ENCODE peak calls at places on chromosomes 5 and 9, in nine cellular contexts. H is foreskin fibroblast; Y is MM.1S; F is fibroblast of lung; A is GM23248; M is GM12878; U is effector memory CD4-positive, alpha-beta T cell; Q is CD4-positive, CD25-positive, alpha-beta regulatory T cell; C is choroid plexus epithelial cell. J is an unnamed sample.

GRCh38 chr5:157198277-157199058 is 17.8 kb downstream of the ITK start:
- DNase-seq in H (no peak), Y (no peak), F (no peak), A (no peak), M (no peak), U (peak), Q (peak), C (no peak), J (no peak)

GRCh38 chr5:139383275-139383992 is at the start of gene SLC23A1:
- DNase-seq in H (peak), Y (no peak), F (no peak), A (peak), M (no peak), U (no peak), Q (no peak), C (no peak), J (no peak)

GRCh38 chr9:76692448-76693129 is 71.6 kb upstream of the PCA3 start:
- DNase-seq in H (no peak), Y (no peak), F (no peak), A (no peak), M (no peak), U (no peak), Q (no peak), C (no peak), J (no peak)

GRCh38 chr9:119861801-119862200 is 492.6 kb upstream of the BRINP1 start:
- DNase-seq in H (no peak), Y (no peak), F (no peak), A (no peak), M (no peak), U (no peak), Q (no peak), C (no peak), J (peak)

GRCh38 chr9:126915281-126915816 is 767 bp downstream of the RALGPS1 start:
- DNase-seq in H (no peak), Y (peak), F (no peak), A (peak), M (no peak), U (peak), Q (peak), C (no peak), J (no peak)

GRCh38 chr9:99071313-99072039 is 33.4 kb upstream of the TGFBR1 start:
- DNase-seq in H (no peak), Y (no peak), F (no peak), A (peak), M (no peak), U (no peak), Q (no peak), C (peak), J (no peak)

GRCh38 chr9:134099123-134099761 is 31.4 kb upstream of the BRD3 start:
- DNase-seq in H (peak), Y (peak), F (peak), A (peak), M (peak), U (peak), Q (peak), C (peak), J (peak)

GRCh38 chr5:148681157-148682131 is 27.1 kb upstream of the HTR4 start:
- DNase-seq in H (no peak), Y (no peak), F (no peak), A (no peak), M (no peak), U (no peak), Q (no peak), C (no peak), J (no peak)

GRCh38 chr5:93607367-93608258 is 24.6 kb downstream of the NR2F1 start:
- DNase-seq in H (peak), Y (peak), F (peak), A (peak), M (no peak), U (no peak), Q (peak), C (peak), J (peak)

GRCh38 chr9:114694146-114694545 is 12.2 kb upstream of the TEX48 start:
- DNase-seq in H (no peak), Y (no peak), F (no peak), A (peak), M (no peak), U (no peak), Q (no peak), C (no peak), J (peak)

GRCh38 chr9:18261143-18261542 is 212.8 kb upstream of the ADAMTSL1 start:
- DNase-seq in H (peak), Y (no peak), F (peak), A (no peak), M (no peak), U (no peak), Q (no peak), C (peak), J (no peak)

GRCh38 chr5:167167191-167167590 is 1124.3 kb upstream of the WWC1 start:
- DNase-seq in H (peak), Y (no peak), F (no peak), A (no peak), M (no peak), U (no peak), Q (no peak), C (no peak), J (no peak)

GRCh38 chr5:176535655-176536131 is 1.5 kb downstream of the RNF44 start:
- DNase-seq in H (peak), Y (no peak), F (no peak), A (peak), M (no peak), U (no peak), Q (no peak), C (no peak), J (no peak)

GRCh38 chr9:126938332-126938731 is 23.8 kb downstream of the RALGPS1 start:
- DNase-seq in H (no peak), Y (no peak), F (no peak), A (peak), M (no peak), U (no peak), Q (no peak), C (no peak), J (no peak)

GRCh38 chr5:58912102-58912501 is 329.2 kb downstream of the RAB3C start:
- DNase-seq in H (no peak), Y (no peak), F (no peak), A (no peak), M (no peak), U (no peak), Q (no peak), C (no peak), J (no peak)

GRCh38 chr5:112006721-112007120 is 249.7 kb upstream of the NREP start:
- DNase-seq in H (peak), Y (no peak), F (peak), A (peak), M (no peak), U (no peak), Q (no peak), C (peak), J (peak)

GRCh38 chr9:83639266-83639665 is 16.3 kb downstream of the IDNK start:
- DNase-seq in H (no peak), Y (no peak), F (no peak), A (no peak), M (no peak), U (no peak), Q (no peak), C (no peak), J (no peak)

GRCh38 chr9:123548749-123549545 is 192.9 kb downstream of the CRB2 start:
- DNase-seq in H (no peak), Y (no peak), F (no peak), A (no peak), M (no peak), U (no peak), Q (no peak), C (no peak), J (no peak)

GRCh38 chr5:23727271-23727670 is 219.9 kb downstream of the PRDM9 start:
- DNase-seq in H (no peak), Y (no peak), F (no peak), A (no peak), M (no peak), U (no peak), Q (no peak), C (no peak), J (no peak)

GRCh38 chr5:83927140-83927733 is 206.6 kb upstream of the HAPLN1 start:
- DNase-seq in H (peak), Y (peak), F (peak), A (peak), M (no peak), U (no peak), Q (no peak), C (peak), J (peak)

GRCh38 chr5:90356612-90357011 is 52.9 kb downstream of the CETN3 start:
- DNase-seq in H (no peak), Y (no peak), F (peak), A (peak), M (no peak), U (no peak), Q (no peak), C (peak), J (peak)

GRCh38 chr5:113675166-113675565 is 161.7 kb downstream of the YTHDC2 start:
- DNase-seq in H (no peak), Y (no peak), F (no peak), A (no peak), M (no peak), U (no peak), Q (no peak), C (no peak), J (no peak)

GRCh38 chr9:89453452-89453851 is 44.5 kb downstream of the SEMA4D start:
- DNase-seq in H (no peak), Y (no peak), F (no peak), A (no peak), M (no peak), U (no peak), Q (no peak), C (no peak), J (no peak)

GRCh38 chr9:111909444-111909843 is 12.8 kb downstream of the UGCG start:
- DNase-seq in H (no peak), Y (no peak), F (no peak), A (no peak), M (no peak), U (no peak), Q (no peak), C (no peak), J (no peak)

GRCh38 chr9:99851028-99851822 is 29.5 kb downstream of the NR4A3 start:
- DNase-seq in H (no peak), Y (peak), F (no peak), A (no peak), M (peak), U (peak), Q (peak), C (no peak), J (no peak)

GRCh38 chr9:20872340-20872977 is 159.0 kb downstream of the HACD4 start:
- DNase-seq in H (peak), Y (no peak), F (peak), A (peak), M (no peak), U (no peak), Q (no peak), C (peak), J (peak)

GRCh38 chr9:14314424-14314928 is 535 bp upstream of the NFIB start:
- DNase-seq in H (peak), Y (peak), F (peak), A (peak), M (no peak), U (no peak), Q (no peak), C (peak), J (peak)

GRCh38 chr5:154767537-154767936 is 12.4 kb downstream of the LARP1 start:
- DNase-seq in H (peak), Y (no peak), F (no peak), A (peak), M (no peak), U (no peak), Q (no peak), C (no peak), J (no peak)
- H3K4me3 ChIP-seq in H (no peak), Y (no peak), F (no peak), A (no peak), M (peak), U (no peak), Q (peak), C (no peak), J (no peak)

GRCh38 chr5:67222243-67223033 is 25.8 kb upstream of the CD180 start:
- DNase-seq in H (no peak), Y (no peak), F (no peak), A (no peak), M (no peak), U (no peak), Q (no peak), C (no peak), J (no peak)
- H3K4me3 ChIP-seq in H (no peak), Y (no peak), F (no peak), A (no peak), M (no peak), U (no peak), Q (peak), C (no peak), J (no peak)

GRCh38 chr9:122219856-122220672 is 8.7 kb downstream of the LHX6 start:
- DNase-seq in H (peak), Y (no peak), F (peak), A (peak), M (no peak), U (no peak), Q (no peak), C (no peak), J (peak)
- H3K4me3 ChIP-seq in H (no peak), Y (no peak), F (no peak), A (peak), M (no peak), U (peak), Q (no peak), C (no peak), J (no peak)

GRCh38 chr5:133309166-133309791 is 257.5 kb downstream of the HSPA4 start:
- DNase-seq in H (no peak), Y (no peak), F (no peak), A (no peak), M (no peak), U (no peak), Q (no peak), C (no peak), J (no peak)
- H3K4me3 ChIP-seq in H (no peak), Y (no peak), F (no peak), A (no peak), M (no peak), U (no peak), Q (no peak), C (no peak), J (no peak)

GRCh38 chr5:151740958-151741373 is 17.5 kb downstream of the ATOX1 start:
- DNase-seq in H (peak), Y (no peak), F (peak), A (peak), M (no peak), U (no peak), Q (no peak), C (peak), J (peak)

GRCh38 chr5:151739939-151740335 is 18.5 kb downstream of the ATOX1 start:
- DNase-seq in H (peak), Y (no peak), F (peak), A (peak), M (no peak), U (no peak), Q (no peak), C (peak), J (peak)

GRCh38 chr5:151739395-151739794 is 19.0 kb downstream of the ATOX1 start:
- DNase-seq in H (peak), Y (no peak), F (no peak), A (peak), M (no peak), U (no peak), Q (no peak), C (peak), J (no peak)

GRCh38 chr5:151741678-151742423 is 16.6 kb downstream of the ATOX1 start:
- DNase-seq in H (peak), Y (no peak), F (peak), A (peak), M (no peak), U (no peak), Q (no peak), C (peak), J (peak)

DNA sequence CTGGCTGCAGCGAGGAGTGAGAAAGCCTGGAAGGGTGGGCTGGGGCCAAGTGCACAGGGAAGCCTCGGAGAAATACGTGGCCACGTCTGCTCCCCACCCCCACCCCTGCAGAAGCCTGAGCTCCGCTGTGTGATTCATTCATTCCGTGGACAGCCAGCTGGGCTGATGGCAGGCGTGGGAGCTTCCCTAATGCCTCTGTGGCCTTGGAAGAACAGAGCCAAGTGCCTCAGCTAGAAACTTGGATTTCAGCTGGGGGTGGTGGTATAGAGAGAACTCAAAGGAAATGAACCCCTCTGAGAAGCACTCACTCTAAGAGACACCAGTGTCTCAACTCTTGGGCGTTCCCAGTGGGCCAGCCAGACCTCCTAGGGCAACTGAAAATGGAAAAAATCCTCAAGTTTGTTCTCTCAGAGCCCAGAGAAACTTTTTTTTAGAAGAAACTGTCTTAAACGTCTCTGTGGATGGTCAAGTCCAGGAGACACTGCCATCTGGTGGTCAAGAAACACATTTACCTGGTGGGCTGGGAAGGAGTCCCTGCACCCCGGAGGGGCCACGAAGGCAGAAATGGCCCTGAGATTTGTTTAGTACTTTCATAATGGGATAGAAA is 18.0 kb downstream of the ATOX1 start:
- DNase-seq in H (peak), Y (peak), F (peak), A (peak), M (no peak), U (no peak), Q (peak), C (peak), J (peak)
- H3K4me3 ChIP-seq in H (peak), Y (no peak), F (no peak), A (peak), M (no peak), U (no peak), Q (peak), C (no peak), J (peak)

DNA sequence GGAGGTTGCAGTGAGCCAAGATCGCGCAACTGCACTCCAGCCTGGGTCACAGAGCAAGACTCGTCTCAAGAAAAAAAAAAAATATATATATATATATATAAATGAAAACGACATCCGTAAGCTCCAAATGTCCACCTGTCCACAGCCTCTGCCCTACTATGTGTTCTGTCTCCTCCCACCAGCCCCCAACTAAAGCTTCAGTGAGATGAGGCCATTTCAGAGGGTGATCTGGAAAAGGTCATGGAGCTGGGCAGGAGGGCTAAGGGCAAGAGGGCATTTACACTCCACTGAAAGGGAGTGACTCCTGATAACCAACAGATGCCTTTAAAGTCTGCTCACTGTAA is 2.4 kb downstream of the SPRY4 start:
- DNase-seq in H (no peak), Y (no peak), F (no peak), A (no peak), M (no peak), U (no peak), Q (no peak), C (no peak), J (no peak)
- H3K4me3 ChIP-seq in H (peak), Y (no peak), F (peak), A (peak), M (no peak), U (no peak), Q (no peak), C (peak), J (peak)

GRCh38 chr5:131706278-131706677 is 71.2 kb upstream of the RAPGEF6 start:
- DNase-seq in H (no peak), Y (no peak), F (no peak), A (no peak), M (no peak), U (no peak), Q (no peak), C (no peak), J (no peak)

GRCh38 chr5:131709043-131709442 is 74.0 kb upstream of the RAPGEF6 start:
- DNase-seq in H (no peak), Y (no peak), F (no peak), A (no peak), M (no peak), U (no peak), Q (no peak), C (no peak), J (no peak)

DNA sequence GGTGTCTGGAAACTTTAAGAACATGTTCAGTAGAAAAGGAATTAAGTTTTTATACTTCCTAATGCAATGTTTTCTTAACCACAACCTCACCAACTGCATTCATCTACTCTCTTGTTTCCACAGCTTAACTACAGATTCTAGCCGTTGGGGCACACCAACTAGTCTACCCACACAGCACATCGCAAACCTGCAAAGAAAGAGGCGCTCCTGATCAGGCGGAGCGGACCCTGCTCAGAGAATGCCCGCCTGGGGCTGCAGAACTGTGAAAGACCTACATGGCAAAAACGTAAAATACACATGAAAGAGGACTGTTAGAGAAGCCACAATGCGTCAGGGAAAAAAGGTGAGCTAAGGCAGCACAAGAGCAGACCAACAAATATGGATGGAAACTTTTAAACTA is 75.4 kb upstream of the RAPGEF6 start:
- DNase-seq in H (no peak), Y (no peak), F (no peak), A (no peak), M (no peak), U (no peak), Q (no peak), C (no peak), J (no peak)
- H3K4me3 ChIP-seq in H (no peak), Y (no peak), F (no peak), A (no peak), M (no peak), U (no peak), Q (no peak), C (no peak), J (no peak)

GRCh38 chr9:131396626-131397025 is 2.7 kb downstream of the PRRC2B start:
- DNase-seq in H (no peak), Y (no peak), F (no peak), A (no peak), M (no peak), U (no peak), Q (no peak), C (no peak), J (no peak)

GRCh38 chr9:131395745-131396479 is 2.0 kb downstream of the PRRC2B start:
- DNase-seq in H (no peak), Y (no peak), F (no peak), A (peak), M (no peak), U (no peak), Q (no peak), C (peak), J (no peak)

GRCh38 chr9:131399972-131400371 is 6.1 kb downstream of the PRRC2B start:
- DNase-seq in H (no peak), Y (no peak), F (no peak), A (no peak), M (no peak), U (no peak), Q (no peak), C (peak), J (no peak)

GRCh38 chr9:131397100-131397790 is 3.4 kb downstream of the PRRC2B start:
- DNase-seq in H (no peak), Y (no peak), F (no peak), A (peak), M (no peak), U (no peak), Q (no peak), C (peak), J (peak)

DNA sequence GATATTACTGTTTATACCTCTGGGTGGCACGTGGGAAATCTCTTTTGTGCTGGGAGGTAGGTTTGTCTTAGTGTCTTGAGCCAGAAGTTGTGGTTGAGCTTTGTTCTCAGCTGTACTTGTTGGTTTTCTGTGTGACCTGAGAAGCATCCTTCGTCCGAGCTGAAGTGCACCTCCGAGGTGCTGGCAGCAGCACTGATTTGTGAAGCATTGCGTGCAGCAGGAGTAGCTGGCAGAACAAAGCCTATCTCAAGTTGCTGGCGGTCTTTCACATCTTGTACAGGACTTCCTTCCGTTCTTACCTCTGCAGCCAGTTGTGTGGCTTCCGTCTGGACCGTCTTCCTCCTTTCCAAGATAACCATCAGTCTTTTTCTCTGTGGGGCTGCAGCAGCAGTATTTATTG is 4.3 kb downstream of the PRRC2B start:
- DNase-seq in H (no peak), Y (peak), F (no peak), A (no peak), M (peak), U (peak), Q (peak), C (peak), J (no peak)
- H3K4me3 ChIP-seq in H (no peak), Y (peak), F (no peak), A (no peak), M (peak), U (peak), Q (peak), C (no peak), J (no peak)

DNA sequence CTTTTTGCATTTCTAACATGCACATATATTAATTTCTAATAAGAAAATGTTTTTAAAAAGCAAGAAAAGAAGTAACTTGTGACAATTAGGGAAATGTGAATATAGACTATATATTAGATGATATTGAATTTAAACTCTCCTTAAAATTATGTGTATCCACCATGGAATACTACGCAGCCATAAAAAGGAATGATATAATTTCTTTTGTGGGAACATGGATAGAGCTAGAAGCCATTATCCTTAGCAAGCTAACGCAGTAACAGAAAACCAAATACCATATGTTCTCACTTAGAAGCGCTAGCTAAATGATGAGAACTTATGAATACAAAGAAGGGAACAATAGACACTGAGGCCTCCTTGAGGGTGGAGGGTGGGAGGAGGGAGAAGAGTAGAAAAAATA is 23.8 kb upstream of the AP3B1 start:
- DNase-seq in H (no peak), Y (no peak), F (no peak), A (no peak), M (no peak), U (no peak), Q (no peak), C (no peak), J (no peak)
- H3K4me3 ChIP-seq in H (no peak), Y (no peak), F (no peak), A (no peak), M (no peak), U (no peak), Q (no peak), C (no peak), J (no peak)